ENCODE peak calls at places on chromosomes 5 and 9, in five cellular contexts. H, N, O, M and Y are unnamed samples.
A peak's percentile ranks its signal among the peaks of the same experiment; 100 is the strongest.

GRCh38 chr5:181100121-181101015 is 30.6 kb downstream of the OR2V1 start:
- DNase-seq in M (no peak), O (no peak), N (peak; percentile 87), H (no peak), Y (peak; percentile 10)

GRCh38 chr5:32436553-32437262 is 7.8 kb downstream of the ZFR start:
- DNase-seq in H (peak; percentile 16), M (no peak), O (no peak), N (no peak), Y (no peak)

GRCh38 chr9:16869961-16870605 is 387 bp downstream of the BNC2 start:
- DNase-seq in N (peak; percentile 9), M (peak; percentile 59), O (peak; percentile 74), H (no peak), Y (no peak)

GRCh38 chr9:115261656-115262081 is 143.7 kb upstream of the TNC start:
- DNase-seq in H (no peak), O (no peak), M (no peak), N (no peak), Y (no peak)

GRCh38 chr5:103466494-103466893 is 96.1 kb downstream of the NUDT12 start:
- DNase-seq in N (no peak), H (no peak), O (no peak), M (no peak), Y (no peak)

GRCh38 chr9:122234022-122234748 is 5.4 kb upstream of the LHX6 start:
- DNase-seq in H (no peak), N (no peak), M (no peak), O (peak; percentile 27), Y (no peak)

GRCh38 chr9:104286792-104287191 is 192.7 kb downstream of the SMC2 start:
- DNase-seq in H (no peak), N (no peak), O (no peak), M (no peak), Y (no peak)

GRCh38 chr5:76547242-76547890 is 75.8 kb downstream of the F2RL2 start:
- DNase-seq in N (no peak), O (no peak), H (peak; percentile 83), M (no peak), Y (no peak)

GRCh38 chr9:106421772-106422171 is 441.2 kb upstream of the ZNF462 start:
- DNase-seq in H (no peak), N (no peak), O (no peak), M (no peak), Y (no peak)

GRCh38 chr5:93395010-93395409 is 186.0 kb downstream of the NR2F1-AS1 start:
- DNase-seq in O (no peak), N (no peak), H (no peak), M (no peak), Y (no peak)

GRCh38 chr5:170126626-170127025 is 20.9 kb downstream of the FOXI1 start:
- DNase-seq in O (no peak), M (no peak), N (no peak), H (no peak), Y (no peak)

GRCh38 chr5:177982072-177982727 is 13.8 kb downstream of the PROP1 start:
- DNase-seq in M (no peak), H (no peak), O (peak; percentile 44), N (no peak), Y (no peak)

GRCh38 chr9:117555964-117556629 is 141.2 kb upstream of the ASTN2 start:
- DNase-seq in H (peak; percentile 47), N (peak; percentile 36), M (no peak), O (peak; percentile 60), Y (no peak)

GRCh38 chr9:125133403-125134316 is 9.7 kb downstream of the SCAI start:
- DNase-seq in N (no peak), H (no peak), O (no peak), M (no peak), Y (no peak)

GRCh38 chr9:35734096-35734495 is 1.6 kb downstream of the CREB3 start:
- DNase-seq in N (no peak), O (no peak), H (no peak), M (no peak), Y (no peak)

GRCh38 chr9:98635374-98635773 is 73.4 kb downstream of the GABBR2 start:
- DNase-seq in O (no peak), M (no peak), N (no peak), H (no peak), Y (no peak)

GRCh38 chr5:761854-762685 is 22.5 kb downstream of the ZDHHC11B start:
- DNase-seq in H (no peak), M (peak; percentile 5), O (no peak), N (peak; percentile 46), Y (peak; percentile 50)

GRCh38 chr5:15577132-15577531 is 77.2 kb downstream of the FBXL7 start:
- DNase-seq in M (no peak), N (no peak), O (no peak), H (no peak), Y (no peak)

GRCh38 chr5:157352756-157353340 is 86.9 kb downstream of the CYFIP2 start:
- DNase-seq in M (no peak), N (no peak), O (no peak), H (no peak), Y (no peak)

GRCh38 chr5:133944263-133945230 is 23.9 kb downstream of the C5orf15 start:
- DNase-seq in H (no peak), N (peak; percentile 46), M (no peak), O (peak; percentile 52), Y (no peak)

GRCh38 chr5:82405618-82406199 is 127.6 kb upstream of the RPS23 start:
- DNase-seq in H (no peak), O (peak; percentile 18), M (no peak), N (no peak), Y (no peak)

GRCh38 chr9:136565075-136565721 is 19.4 kb upstream of the NOTCH1 start:
- DNase-seq in O (no peak), H (no peak), M (peak; percentile 71), N (no peak), Y (no peak)

GRCh38 chr5:110768138-110768845 is 29.5 kb downstream of the SLC25A46 start:
- DNase-seq in O (no peak), N (no peak), M (no peak), H (no peak), Y (no peak)

GRCh38 chr9:79154806-79155205 is 417.0 kb upstream of the TLE4 start:
- DNase-seq in H (no peak), M (no peak), N (no peak), O (no peak), Y (no peak)

GRCh38 chr9:112820886-112821285 is 69.8 kb downstream of the SLC46A2 start:
- DNase-seq in M (no peak), N (no peak), O (no peak), H (no peak), Y (no peak)

GRCh38 chr9:97480749-97481148 is 20.7 kb upstream of the TMOD1 start:
- DNase-seq in N (no peak), O (no peak), H (no peak), M (no peak), Y (no peak)

GRCh38 chr9:6873862-6874261 is 116.1 kb downstream of the KDM4C start:
- DNase-seq in O (no peak), N (peak; percentile 19), M (no peak), H (no peak), Y (no peak)

GRCh38 chr9:78000221-78000620 is 31.4 kb downstream of the GNAQ start:
- DNase-seq in O (no peak), M (no peak), H (no peak), N (no peak), Y (no peak)

GRCh38 chr9:4137234-4137633 is 162.6 kb downstream of the GLIS3 start:
- DNase-seq in O (no peak), M (no peak), H (no peak), N (no peak), Y (no peak)

GRCh38 chr5:50969207-50970145 is 303.0 kb downstream of the PARP8 start:
- DNase-seq in N (peak; percentile 13), O (no peak), M (no peak), H (no peak), Y (no peak)

GRCh38 chr5:123814796-123815479 is 303.0 kb downstream of the CSNK1G3 start:
- DNase-seq in N (no peak), H (no peak), M (no peak), O (no peak), Y (no peak)

GRCh38 chr9:121788686-121789366 is 137.4 kb downstream of the DAB2IP start:
- DNase-seq in M (no peak), H (no peak), O (no peak), N (no peak), Y (no peak)

GRCh38 chr5:172748341-172748843 is 22.6 kb downstream of the DUSP1 start:
- DNase-seq in M (peak; percentile 40), H (no peak), N (peak; percentile 47), O (no peak), Y (no peak)
- H3K4me3 ChIP-seq in M (no peak overlapping the region), H (no peak overlapping the region), N (no peak overlapping the region), O (no peak overlapping the region), Y (no peak overlapping the region)

GRCh38 chr5:43602818-43603534 is at the start of gene NNT:
- DNase-seq in O (peak; percentile 88), H (peak; percentile 77), N (peak; percentile 77), M (peak; percentile 79), Y (peak; percentile 25)
- TF ChIP-seq POLR2A in O (peak; percentile 47), H (no peak), N (no peak), M (no peak), Y (no peak)

GRCh38 chr5:150642991-150643710 is 2.7 kb downstream of the SYNPO start:
- DNase-seq in N (peak; percentile 29), H (no peak), M (no peak), O (no peak), Y (no peak)

GRCh38 chr5:150644496-150644895 is 4.0 kb downstream of the SYNPO start:
- DNase-seq in N (no peak), M (no peak), H (no peak), O (no peak), Y (no peak)

GRCh38 chr5:150645070-150645700 is 4.7 kb downstream of the SYNPO start:
- DNase-seq in N (peak; percentile 78), O (no peak), H (no peak), M (peak; percentile 77), Y (peak; percentile 61)

GRCh38 chr5:150642567-150642927 is 2.1 kb downstream of the SYNPO start:
- DNase-seq in M (peak; percentile 80), H (peak; percentile 55), O (no peak), N (peak; percentile 87), Y (peak; percentile 79)

GRCh38 chr5:150644058-150644457 is 3.6 kb downstream of the SYNPO start:
- DNase-seq in N (no peak), O (no peak), H (no peak), M (peak; percentile 13), Y (no peak)
- H3K4me3 ChIP-seq in N (no peak overlapping the region), O (no peak overlapping the region), H (no peak overlapping the region), M (no peak overlapping the region), Y (no peak overlapping the region)

DNA sequence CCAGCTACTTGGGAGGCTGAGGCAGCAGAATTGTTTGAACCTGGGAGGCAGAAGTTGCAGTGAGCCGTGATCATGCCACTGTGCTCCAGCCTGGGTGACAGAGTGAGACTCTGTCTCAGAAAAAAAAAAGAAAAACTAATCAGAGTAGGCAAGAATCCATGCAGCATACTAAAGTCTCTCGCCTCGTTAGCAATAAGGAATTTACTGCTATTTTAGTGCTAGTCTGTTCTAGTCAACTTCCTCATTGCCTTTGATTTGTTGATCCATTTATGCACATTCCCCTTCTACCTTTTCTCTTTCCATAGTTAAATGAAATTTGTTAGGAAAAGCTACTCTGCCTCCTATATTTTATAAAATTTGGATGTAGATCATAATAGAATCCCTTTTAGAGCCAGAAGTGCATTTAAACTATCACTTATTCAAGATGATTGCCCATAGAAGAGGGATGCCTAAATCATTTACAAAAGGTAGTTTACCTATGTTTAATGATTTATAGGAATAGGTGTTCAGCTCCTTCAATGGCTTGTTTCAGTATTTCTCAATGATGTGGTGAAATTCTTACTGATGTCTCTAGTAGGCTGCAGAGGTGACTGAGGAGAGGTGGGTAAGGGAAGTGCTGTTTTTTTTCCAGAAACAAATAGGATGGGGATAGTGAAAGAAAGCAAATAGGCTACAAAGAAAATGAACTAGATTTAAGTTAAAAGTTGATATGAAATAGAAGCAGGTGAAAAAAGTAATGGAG is 1.9 kb downstream of the LRRC19 start:
- DNase-seq in H (no peak), M (no peak), N (no peak), O (no peak), Y (no peak)
- TF ChIP-seq POLR2A in H (no peak), M (no peak), N (no peak), O (no peak), Y (no peak)